ENCODE peak calls at places on chromosomes 2 and 18, in four cellular contexts. T is GM12878, A is SK-N-SH, E is HepG2. C is an unnamed sample.

GRCh38 chr2:238521002-238521401 is 94.3 kb downstream of the ASB1 start:
- DNase-seq in T (no peak), A (no peak), E (no peak), C (no peak)

GRCh38 chr18:25814841-25815458 is 275.5 kb downstream of the SS18 start:
- DNase-seq in T (peak), A (peak), E (no peak), C (no peak)

GRCh38 chr2:189236066-189236465 is 56.5 kb upstream of the COL5A2 start:
- DNase-seq in T (no peak), A (no peak), E (no peak), C (peak)

GRCh38 chr18:55910328-55910727 is 322.3 kb upstream of the TCF4 start:
- DNase-seq in T (no peak), A (no peak), E (no peak), C (no peak)

GRCh38 chr2:196335238-196335637 is 163.9 kb upstream of the STK17B start:
- DNase-seq in T (no peak), A (no peak), E (no peak), C (peak)

GRCh38 chr2:237873382-237873781 is 14.0 kb downstream of the RAMP1 start:
- DNase-seq in T (no peak), A (no peak), E (no peak), C (no peak)

GRCh38 chr2:127048969-127049897 is 57.7 kb downstream of the BIN1 start:
- DNase-seq in T (no peak), A (peak), E (no peak), C (no peak)

GRCh38 chr18:64322189-64322588 is 173.3 kb upstream of the LINC00305 start:
- DNase-seq in T (no peak), A (no peak), E (no peak), C (no peak)

GRCh38 chr2:80102026-80102425 is 202.5 kb downstream of the LRRTM1 start:
- DNase-seq in T (no peak), A (no peak), E (no peak), C (no peak)

GRCh38 chr2:75604479-75604878 is 42.1 kb upstream of the MRPL19 start:
- DNase-seq in T (no peak), A (no peak), E (no peak), C (no peak)

GRCh38 chr18:48896875-48897511 is 53.8 kb downstream of the SMAD7 start:
- DNase-seq in T (peak), A (no peak), E (peak), C (peak)

GRCh38 chr2:19802088-19802806 is 99.5 kb downstream of the TTC32 start:
- DNase-seq in T (no peak), A (no peak), E (no peak), C (no peak)

GRCh38 chr2:126883661-126884030 is 15.0 kb upstream of the TEX51 start:
- DNase-seq in T (no peak), A (no peak), E (no peak), C (no peak)

GRCh38 chr2:26174691-26175181 is 1.8 kb downstream of the GAREM2 start:
- DNase-seq in T (no peak), A (peak), E (no peak), C (no peak)

GRCh38 chr18:24027156-24027555 is 12.6 kb downstream of the TTC39C start:
- DNase-seq in T (no peak), A (no peak), E (no peak), C (no peak)

GRCh38 chr18:28281400-28281799 is 104.5 kb upstream of the CDH2 start:
- DNase-seq in T (no peak), A (peak), E (no peak), C (no peak)

GRCh38 chr18:77360315-77361186 is 110.9 kb downstream of the GALR1 start:
- DNase-seq in T (no peak), A (no peak), E (no peak), C (no peak)

GRCh38 chr18:63606526-63606925 is 19.4 kb downstream of the SERPINB13 start:
- DNase-seq in T (no peak), A (no peak), E (no peak), C (no peak)

GRCh38 chr2:3387011-3387410 is 7.5 kb downstream of the TRAPPC12 start:
- DNase-seq in T (no peak), A (no peak), E (no peak), C (no peak)

GRCh38 chr2:110126086-110126773 is 10.6 kb upstream of the MALL start:
- DNase-seq in T (no peak), A (no peak), E (no peak), C (no peak)

GRCh38 chr18:9017170-9017899 is 85.2 kb upstream of the NDUFV2 start:
- DNase-seq in T (peak), A (peak), E (peak), C (peak)

GRCh38 chr18:37980556-37980955 is 415.0 kb upstream of the CELF4 start:
- DNase-seq in T (no peak), A (no peak), E (no peak), C (no peak)

GRCh38 chr2:38751847-38752410 is 768 bp upstream of the SRSF7 start:
- DNase-seq in T (no peak), A (no peak), E (peak), C (peak)

GRCh38 chr2:110785439-110785838 is 53.1 kb downstream of the ACOXL start:
- DNase-seq in T (no peak), A (no peak), E (no peak), C (no peak)

GRCh38 chr18:6203791-6204190 is 210.9 kb downstream of the L3MBTL4 start:
- DNase-seq in T (no peak), A (no peak), E (no peak), C (no peak)

GRCh38 chr18:35345950-35346349 is 1.7 kb upstream of the ZNF24 start:
- DNase-seq in T (no peak), A (no peak), E (no peak), C (no peak)

GRCh38 chr18:35343488-35343935 is 708 bp downstream of the ZNF24 start:
- DNase-seq in T (no peak), A (no peak), E (no peak), C (no peak)

GRCh38 chr18:35345460-35345921 is 1.3 kb upstream of the ZNF24 start:
- DNase-seq in T (peak), A (no peak), E (peak), C (no peak)

GRCh38 chr18:35344736-35345459 is 678 bp upstream of the ZNF24 start:
- DNase-seq in T (no peak), A (no peak), E (no peak), C (no peak)

DNA sequence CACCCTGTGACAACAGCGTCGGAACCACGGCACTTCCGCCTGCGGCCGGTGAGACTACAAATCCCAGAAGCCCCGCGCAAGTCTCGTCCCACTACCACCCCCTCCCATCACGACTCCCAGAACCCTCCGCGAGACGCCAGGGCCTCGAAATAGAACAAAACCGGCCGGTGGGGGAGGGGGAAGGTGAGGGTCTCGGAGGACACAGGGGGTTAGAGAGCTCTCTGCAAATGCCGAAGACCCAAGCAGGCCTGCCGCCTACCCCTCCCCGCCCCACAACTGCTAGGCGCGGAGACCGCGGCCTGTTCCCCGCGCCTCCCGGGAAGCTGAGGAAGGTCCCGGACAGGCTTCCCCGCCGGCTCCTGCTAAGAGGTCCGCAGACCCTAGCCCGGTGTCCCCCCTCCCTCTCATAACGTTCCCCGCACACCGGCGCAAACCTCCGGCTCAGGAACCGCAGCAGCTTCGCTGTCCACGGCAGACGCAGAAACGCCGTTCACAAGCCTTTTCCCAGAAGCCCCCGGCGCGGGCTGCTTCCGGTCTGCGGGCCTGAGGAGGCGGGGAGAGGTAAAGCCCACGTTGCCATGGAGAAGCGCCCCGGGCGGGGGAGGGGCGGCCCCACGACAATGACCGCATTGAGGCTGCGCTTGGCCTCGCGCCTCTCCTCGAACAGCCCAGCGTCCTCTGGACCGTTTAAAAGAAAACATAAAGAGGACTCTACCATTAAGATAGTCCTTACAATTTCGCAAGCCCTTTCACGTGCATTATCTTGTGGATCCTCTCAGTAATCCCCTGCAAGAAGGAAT is at the start of gene ZNF24:
- DNase-seq in T (peak), A (peak), E (peak), C (peak)
- TF ChIP-seq REST in T (no peak), A (no peak), E (no peak), C (peak)

DNA sequence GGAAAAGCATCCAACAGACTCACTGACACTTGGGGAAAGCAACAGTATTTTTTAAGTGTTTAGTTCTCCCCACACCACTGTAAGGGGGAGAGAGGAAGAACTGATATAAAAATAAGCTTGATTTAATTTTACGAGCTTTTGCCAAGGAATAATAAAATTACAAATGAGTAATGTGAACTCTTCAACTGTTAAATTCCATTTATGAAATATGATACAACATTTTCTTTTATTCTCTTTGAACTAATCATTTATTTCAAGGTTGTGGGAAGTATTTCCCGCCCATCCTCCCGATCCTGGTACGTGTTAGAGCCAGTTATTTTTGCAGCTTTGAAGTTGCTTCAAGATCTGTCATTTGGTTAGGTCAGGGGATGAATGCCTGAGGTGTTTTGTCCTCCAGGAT is 35.2 kb downstream of the WDPCP start:
- DNase-seq in T (no peak), A (no peak), E (no peak), C (no peak)
- TF ChIP-seq PBX3 in T (no peak), A (no peak), E (no peak), C (no peak)

GRCh38 chr2:113155331-113155730 is 18.4 kb upstream of the PSD4 start:
- DNase-seq in T (no peak), A (no peak), E (no peak), C (no peak)

GRCh38 chr2:113156278-113157107 is 17.3 kb upstream of the PSD4 start:
- DNase-seq in T (no peak), A (no peak), E (peak), C (no peak)

GRCh38 chr2:113157897-113158753 is 15.6 kb upstream of the PSD4 start:
- DNase-seq in T (no peak), A (no peak), E (no peak), C (no peak)

GRCh38 chr2:113158884-113159553 is 14.8 kb upstream of the PSD4 start:
- DNase-seq in T (no peak), A (no peak), E (no peak), C (no peak)

GRCh38 chr2:113157108-113157896 is 16.5 kb upstream of the PSD4 start:
- DNase-seq in T (no peak), A (peak), E (no peak), C (no peak)
- TF ChIP-seq REST in T (no peak), A (no peak), E (no peak), C (no peak)

DNA sequence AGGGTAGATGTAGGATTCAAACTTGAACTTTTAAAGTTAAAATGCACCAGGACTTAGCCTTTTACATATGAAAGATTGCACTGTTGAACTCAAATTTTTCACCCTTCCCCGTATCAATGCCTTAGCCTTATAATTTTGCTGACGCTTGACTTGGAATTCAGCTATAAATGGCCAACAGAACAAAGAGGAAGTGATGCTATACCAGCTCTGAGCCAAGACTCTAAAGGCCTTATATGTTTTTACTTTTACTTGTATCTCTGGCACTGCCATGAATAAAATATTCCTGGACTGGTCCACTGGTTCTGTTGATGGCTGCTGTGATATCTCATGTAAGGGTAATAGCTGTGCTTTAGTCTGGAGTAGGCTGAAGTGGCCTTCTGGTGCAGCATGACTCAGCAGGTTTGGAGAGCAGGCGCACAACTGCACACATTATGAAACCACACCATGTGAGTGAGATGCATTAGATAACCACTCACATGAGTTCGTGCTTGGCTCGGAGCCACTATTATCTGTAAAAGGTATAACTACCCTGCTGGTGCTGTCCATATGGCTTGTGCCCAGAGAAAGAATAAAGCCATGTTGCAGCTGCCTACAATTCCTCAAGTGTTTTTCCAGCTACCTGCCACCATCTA is 8.4 kb upstream of the IER3IP1 start:
- DNase-seq in T (no peak), A (no peak), E (peak), C (no peak)
- TF ChIP-seq PBX3 in T (no peak), A (no peak), E (no peak), C (no peak)